ENCODE peak calls at places on chromosomes 7 and 10, in five cellular contexts. O is transverse colon, G is small intestine, F is SJCRH30, U is spleen. D is an unnamed sample.

GRCh38 chr7:171912-172515 is 20.4 kb upstream of the FAM20C start:
- DNase-seq in G (no peak), U (no peak), F (no peak), O (no peak), D (no peak)

GRCh38 chr10:127899766-127900382 is 7.0 kb upstream of the PTPRE start:
- DNase-seq in U (no peak), G (no peak), O (no peak), F (no peak), D (no peak)

GRCh38 chr10:115049957-115050356 is 43.2 kb upstream of the ATRNL1 start:
- DNase-seq in O (no peak), F (no peak), G (no peak), U (no peak), D (no peak)

GRCh38 chr7:36161996-36162395 is 8.9 kb downstream of the EEPD1 start:
- DNase-seq in G (no peak), O (no peak), U (no peak), F (no peak), D (peak)

GRCh38 chr7:114508096-114508495 is 93.5 kb downstream of the FOXP2 start:
- DNase-seq in G (no peak), O (no peak), U (no peak), F (no peak), D (no peak)

GRCh38 chr10:80474920-80475319 is 20.8 kb downstream of the TSPAN14 start:
- DNase-seq in O (no peak), G (no peak), U (no peak), F (no peak), D (no peak)

GRCh38 chr7:153290066-153290465 is 530.5 kb downstream of the ACTR3B start:
- DNase-seq in U (no peak), F (no peak), O (no peak), G (no peak), D (no peak)

GRCh38 chr10:52645435-52645776 is 127.2 kb downstream of the MBL2 start:
- DNase-seq in F (no peak), U (no peak), O (no peak), G (no peak), D (no peak)

GRCh38 chr7:22675436-22675835 is 51.6 kb upstream of the IL6 start:
- DNase-seq in G (no peak), F (no peak), O (no peak), U (no peak), D (no peak)

GRCh38 chr7:12715372-12716133 is 28.1 kb downstream of the ARL4A start:
- DNase-seq in O (peak), G (peak), U (peak), F (peak), D (no peak)

DNA sequence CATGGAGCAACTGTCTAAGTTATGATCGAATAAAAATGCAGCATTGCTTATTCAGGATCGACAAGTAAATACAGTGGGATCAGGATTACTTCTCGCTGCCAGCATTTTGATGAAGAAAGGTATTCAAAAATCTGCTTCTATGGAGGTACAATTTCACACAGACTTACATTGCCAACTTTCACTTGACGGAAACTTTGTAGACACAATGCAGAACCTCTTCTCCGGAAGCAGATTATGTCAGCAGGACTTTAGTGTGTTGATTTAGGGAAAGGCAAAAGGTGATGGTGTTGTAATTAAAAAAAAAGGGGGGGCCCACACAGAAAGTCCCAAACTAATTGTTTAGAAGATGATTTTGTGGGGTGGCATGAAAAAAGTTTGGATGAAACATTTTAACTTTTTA is 462.4 kb upstream of the KLF6 start:
- DNase-seq in F (no peak), U (no peak), G (no peak), O (no peak), D (no peak)
- H3K4me3 ChIP-seq in F (no peak), U (no peak), G (no peak), O (no peak), D (no peak)

GRCh38 chr10:44293842-44294241 is 91.1 kb downstream of the CXCL12 start:
- DNase-seq in G (no peak), U (no peak), O (peak), F (no peak), D (no peak)
- H3K4me3 ChIP-seq in G (no peak), U (no peak), O (no peak), F (no peak), D (no peak)

GRCh38 chr7:43198599-43199090 is 86.2 kb downstream of the HECW1 start:
- DNase-seq in O (no peak), U (no peak), G (no peak), F (no peak), D (no peak)
- H3K4me3 ChIP-seq in O (no peak), U (no peak), G (no peak), F (no peak), D (no peak)

GRCh38 chr10:70444613-70445222 is 3.2 kb upstream of the NODAL start:
- DNase-seq in G (no peak), O (no peak), F (no peak), U (no peak), D (no peak)

GRCh38 chr10:70441161-70441876 is at the start of gene NODAL:
- DNase-seq in F (no peak), U (no peak), G (no peak), O (no peak), D (no peak)

GRCh38 chr10:70441877-70442205 is 360 bp upstream of the NODAL start:
- DNase-seq in O (no peak), F (no peak), G (peak), U (no peak), D (no peak)

GRCh38 chr10:70440296-70441160 is 953 bp downstream of the NODAL start:
- DNase-seq in F (no peak), U (no peak), G (no peak), O (no peak), D (no peak)

GRCh38 chr10:70442332-70442988 is 979 bp upstream of the NODAL start:
- DNase-seq in O (peak), U (no peak), F (no peak), G (peak), D (no peak)
- H3K4me3 ChIP-seq in O (no peak), U (no peak), F (no peak), G (no peak), D (no peak)

DNA sequence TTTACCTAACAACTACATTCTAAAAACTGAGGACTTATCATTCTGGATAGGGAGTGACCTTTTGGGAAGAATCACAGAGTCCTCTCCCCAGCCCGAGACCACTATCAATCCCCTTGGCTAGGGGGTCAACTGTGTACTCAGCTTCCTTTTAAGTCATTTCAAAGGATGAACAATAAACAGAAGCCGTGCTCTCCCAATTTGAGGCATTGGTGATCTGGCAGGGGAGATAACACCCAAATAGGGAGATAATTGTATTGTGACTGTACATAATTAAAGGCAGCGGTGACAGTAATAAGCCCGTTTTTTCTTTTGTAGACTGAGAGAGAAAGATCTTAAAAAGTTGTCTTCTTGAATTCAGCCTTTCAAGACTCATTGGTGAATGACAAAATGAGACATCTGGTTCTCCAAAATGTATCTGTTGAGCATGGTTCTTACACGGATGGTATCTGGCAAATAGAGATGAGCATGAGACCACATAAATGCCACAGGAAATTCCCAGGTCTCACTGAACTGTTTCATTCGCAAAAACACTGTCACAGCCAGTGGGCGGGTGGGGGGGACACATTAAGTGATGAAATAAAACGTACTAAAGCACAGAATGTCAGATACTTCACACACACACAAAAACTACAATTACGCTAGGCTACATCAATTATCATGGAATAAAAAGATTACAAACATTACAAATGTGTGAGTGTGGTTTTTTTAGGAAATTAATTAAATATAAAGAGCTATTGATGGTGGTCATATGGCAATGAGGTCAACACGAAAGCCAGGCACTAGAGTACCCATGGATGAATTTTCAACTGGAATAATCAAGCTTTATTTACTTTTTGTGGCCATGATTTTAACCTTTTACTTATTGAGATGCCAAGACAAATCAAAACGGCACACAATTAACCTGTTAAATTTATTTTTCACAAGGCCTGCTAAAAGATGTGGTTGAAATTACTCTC is 108.4 kb downstream of the HIPK2 start:
- DNase-seq in F (no peak), O (no peak), U (no peak), G (no peak), D (no peak)
- H3K4me3 ChIP-seq in F (no peak), O (no peak), U (no peak), G (no peak), D (no peak)

DNA sequence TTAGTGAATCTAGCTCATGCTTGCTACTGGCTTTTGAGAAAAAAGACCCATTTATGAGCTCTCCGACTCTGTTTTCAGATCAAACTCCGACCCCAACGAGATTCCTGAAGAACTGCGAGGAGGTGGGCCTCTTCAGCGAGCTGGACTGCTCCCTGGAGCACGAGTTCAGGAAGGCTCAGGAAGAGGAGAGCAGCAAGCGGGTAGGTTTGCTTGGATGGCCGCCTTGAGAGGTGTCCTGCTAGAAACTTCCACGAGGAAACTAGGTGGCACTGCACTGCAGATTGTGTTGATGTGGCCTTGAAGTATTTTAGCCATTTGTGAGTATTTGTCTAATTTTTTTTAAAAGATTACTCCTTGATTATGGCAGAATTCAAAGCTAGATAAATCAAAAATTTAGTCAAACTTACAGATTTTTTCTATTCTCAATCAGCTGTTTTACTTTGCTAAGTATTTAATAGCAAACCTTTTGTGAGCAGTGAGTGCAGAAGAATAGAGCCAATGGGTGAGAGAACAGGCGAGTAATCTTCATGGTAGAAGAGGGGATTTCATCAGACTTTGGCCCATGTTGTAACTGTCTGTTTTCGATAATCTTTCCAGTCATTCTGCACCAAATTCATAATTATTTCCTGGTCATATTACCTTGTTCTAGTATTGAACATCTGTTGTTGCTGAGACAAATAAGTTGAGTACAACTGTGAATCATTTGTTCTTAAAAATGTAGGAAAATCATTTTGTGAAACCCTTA is 95.4 kb downstream of the CREB5 start:
- DNase-seq in G (no peak), F (no peak), U (no peak), O (no peak), D (no peak)
- H3K4me3 ChIP-seq in G (no peak), F (no peak), U (no peak), O (no peak), D (no peak)

GRCh38 chr7:20220293-20220755 is 3.1 kb upstream of the MACC1 start:
- DNase-seq in G (no peak), O (no peak), U (no peak), F (peak), D (no peak)

GRCh38 chr7:20220824-20221547 is 3.8 kb upstream of the MACC1 start:
- DNase-seq in F (peak), U (no peak), G (no peak), O (peak), D (no peak)

GRCh38 chr7:20219062-20219445 is 1.9 kb upstream of the MACC1 start:
- DNase-seq in U (no peak), O (no peak), F (peak), G (no peak), D (no peak)

GRCh38 chr7:20218261-20218660 is 1.1 kb upstream of the MACC1 start:
- DNase-seq in F (no peak), G (no peak), U (no peak), O (no peak), D (no peak)

DNA sequence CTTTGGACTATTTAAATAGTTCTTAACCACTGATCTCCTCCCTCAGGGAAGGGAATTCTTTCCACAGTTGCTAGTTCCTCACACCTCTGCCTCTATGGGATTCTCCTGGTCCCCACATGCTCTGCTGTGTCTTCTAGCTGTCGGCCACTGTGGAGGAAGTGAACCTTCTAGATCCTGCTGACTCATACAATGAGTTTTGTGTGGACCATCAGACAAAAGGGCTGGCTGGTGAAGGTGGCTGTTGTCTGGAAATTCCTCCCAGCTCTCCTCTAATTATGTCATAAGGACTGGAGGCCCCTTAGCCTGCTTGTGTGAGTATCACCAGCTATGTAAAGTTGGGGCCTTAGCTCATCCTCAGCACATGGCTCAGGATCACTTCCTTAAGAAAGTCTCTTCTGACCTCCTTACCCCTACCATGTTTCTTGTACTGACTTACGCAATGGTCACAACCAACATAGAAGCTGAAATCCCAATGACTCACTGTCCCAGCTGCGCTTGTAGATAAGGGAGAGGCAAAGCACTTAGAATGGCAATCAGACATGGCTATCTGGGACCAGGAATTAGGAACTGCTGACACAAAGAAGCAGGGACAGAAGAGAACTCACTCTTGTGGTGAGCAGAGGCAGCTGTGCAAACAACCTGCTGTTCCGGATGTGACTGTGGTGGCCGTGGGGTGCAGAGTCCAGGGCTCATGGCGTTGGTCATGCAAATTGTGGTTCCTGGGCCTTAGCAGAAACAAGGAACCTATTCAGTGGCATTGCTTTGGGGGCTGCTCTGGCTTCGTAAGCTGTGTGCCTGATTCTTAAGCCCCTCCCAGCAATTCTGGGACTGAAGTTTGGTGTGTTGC is 2.5 kb upstream of the MACC1 start:
- DNase-seq in G (peak), F (peak), O (peak), U (peak), D (no peak)
- H3K4me3 ChIP-seq in G (no peak), F (no peak), O (no peak), U (no peak), D (no peak)

GRCh38 chr10:61285749-61286148 is 167.4 kb downstream of the TMEM26 start:
- DNase-seq in O (no peak), F (peak), U (no peak), G (no peak), D (no peak)

GRCh38 chr10:61283066-61283465 is 170.1 kb downstream of the TMEM26 start:
- DNase-seq in O (no peak), G (no peak), F (peak), U (no peak), D (no peak)

GRCh38 chr10:61284222-61284890 is 168.8 kb downstream of the TMEM26 start:
- DNase-seq in F (peak), O (no peak), U (no peak), G (peak), D (no peak)

GRCh38 chr10:61286695-61287094 is 166.5 kb downstream of the TMEM26 start:
- DNase-seq in G (peak), F (no peak), O (no peak), U (no peak), D (no peak)

DNA sequence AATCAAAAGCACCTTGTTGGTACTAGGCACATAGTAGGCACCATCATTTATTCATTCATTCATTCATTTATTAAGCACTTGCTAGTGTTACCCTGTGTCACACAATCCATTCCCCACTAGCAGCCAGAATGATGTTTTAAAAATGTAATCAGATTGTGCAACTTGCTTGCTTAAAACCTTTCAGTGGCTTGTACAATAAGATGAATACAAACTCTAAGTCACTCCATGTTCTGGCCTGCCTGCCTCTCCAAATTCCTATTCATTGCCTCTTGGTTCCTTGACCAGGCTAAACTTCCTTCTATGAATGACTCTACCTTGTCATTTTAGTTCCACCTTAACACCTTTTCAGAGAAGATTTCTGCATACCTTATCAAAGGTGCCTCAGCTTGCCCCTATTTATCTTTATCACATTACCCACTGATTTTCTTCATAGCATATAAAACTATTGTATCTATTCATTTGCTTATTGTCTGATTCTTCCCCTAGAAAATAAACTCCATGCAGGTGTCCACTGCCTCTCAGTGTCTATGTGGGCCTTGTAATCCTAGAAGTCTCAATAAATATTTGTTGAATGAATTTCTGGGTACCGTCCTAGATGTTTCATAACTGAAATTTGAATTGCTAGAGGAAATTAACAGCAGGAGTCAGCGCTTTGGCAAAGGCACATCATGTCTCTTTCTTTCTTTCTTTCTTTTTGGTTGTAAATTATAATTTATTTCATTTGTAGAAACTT is 169.5 kb downstream of the TMEM26 start:
- DNase-seq in O (no peak), G (no peak), F (no peak), U (no peak), D (no peak)
- H3K4me3 ChIP-seq in O (no peak), G (no peak), F (no peak), U (no peak), D (no peak)

GRCh38 chr7:140655511-140656408 is 15.1 kb upstream of the DENND2A start:
- DNase-seq in G (no peak), O (no peak), F (no peak), U (peak), D (no peak)
- H3K4me3 ChIP-seq in G (no peak), O (no peak), F (no peak), U (no peak), D (no peak)

GRCh38 chr10:104332243-104333036 is 5.8 kb downstream of the ITPRIP start:
- DNase-seq in U (peak), G (no peak), O (no peak), F (no peak), D (no peak)

GRCh38 chr10:104330168-104331117 is 7.8 kb downstream of the ITPRIP start:
- DNase-seq in O (peak), F (no peak), G (peak), U (peak), D (no peak)

GRCh38 chr10:104329754-104330153 is 8.5 kb downstream of the ITPRIP start:
- DNase-seq in G (no peak), F (no peak), O (no peak), U (peak), D (no peak)

GRCh38 chr10:104333037-104333727 is 5.1 kb downstream of the ITPRIP start:
- DNase-seq in O (no peak), G (no peak), F (no peak), U (peak), D (no peak)

GRCh38 chr10:104331208-104331838 is 6.9 kb downstream of the ITPRIP start:
- DNase-seq in G (peak), F (no peak), U (peak), O (peak), D (no peak)
- H3K4me3 ChIP-seq in G (no peak), F (no peak), U (no peak), O (no peak), D (no peak)